ENCODE peak calls at places on chromosomes 3 and 15, in nine cellular contexts. One of them, this sample, is unnamed.

GRCh38 chr3:122975163-122975923 is 52.2 kb downstream of the SEMA5B start:
- DNase-seq in HepG2: no peak
- DNase-seq in activated B cell treated with CpG ODN at 0.5 μM for 24 hours: no peak
- DNase-seq in islet precursor cell: peak
- DNase-seq in activated CD4-positive, alpha-beta T cell treated with anti-CD3 and anti-CD28 coated beads, Interleukin-2, amount 50 U/mL, for 24 hours: no peak
- DNase-seq in SW480: no peak
- DNase-seq in NCI-H1105: peak
- DNase-seq in activated T-cell treated with anti-CD3 and anti-CD28 coated beads for 1 hour: no peak
- DNase-seq in DMS53: peak
- DNase-seq in this sample: no peak

GRCh38 chr15:69009353-69009752 is 5.1 kb upstream of the NOX5 start:
- DNase-seq in activated T-cell treated with anti-CD3 and anti-CD28 coated beads for 1 hour: no peak
- DNase-seq in HepG2: no peak
- DNase-seq in DMS53: no peak
- DNase-seq in activated B cell treated with CpG ODN at 0.5 μM for 24 hours: no peak
- DNase-seq in islet precursor cell: no peak
- DNase-seq in NCI-H1105: no peak
- DNase-seq in SW480: no peak
- DNase-seq in activated CD4-positive, alpha-beta T cell treated with anti-CD3 and anti-CD28 coated beads, Interleukin-2, amount 50 U/mL, for 24 hours: no peak
- DNase-seq in this sample: no peak

GRCh38 chr15:85580914-85581313 is 200.5 kb downstream of the AKAP13 start:
- DNase-seq in activated T-cell treated with anti-CD3 and anti-CD28 coated beads for 1 hour: no peak
- DNase-seq in SW480: no peak
- DNase-seq in DMS53: no peak
- DNase-seq in activated CD4-positive, alpha-beta T cell treated with anti-CD3 and anti-CD28 coated beads, Interleukin-2, amount 50 U/mL, for 24 hours: no peak
- DNase-seq in NCI-H1105: no peak
- DNase-seq in islet precursor cell: no peak
- DNase-seq in HepG2: no peak
- DNase-seq in activated B cell treated with CpG ODN at 0.5 μM for 24 hours: no peak
- DNase-seq in this sample: no peak

GRCh38 chr3:160677459-160677901 is 520 bp downstream of the ARL14 start:
- DNase-seq in SW480: no peak
- DNase-seq in HepG2: no peak
- DNase-seq in activated CD4-positive, alpha-beta T cell treated with anti-CD3 and anti-CD28 coated beads, Interleukin-2, amount 50 U/mL, for 24 hours: no peak
- DNase-seq in activated T-cell treated with anti-CD3 and anti-CD28 coated beads for 1 hour: no peak
- DNase-seq in DMS53: peak
- DNase-seq in NCI-H1105: no peak
- DNase-seq in islet precursor cell: peak
- DNase-seq in activated B cell treated with CpG ODN at 0.5 μM for 24 hours: no peak
- DNase-seq in this sample: no peak

GRCh38 chr15:73904026-73904815 is 22.0 kb upstream of the LOXL1 start:
- DNase-seq in NCI-H1105: no peak
- DNase-seq in islet precursor cell: no peak
- DNase-seq in HepG2: no peak
- DNase-seq in activated T-cell treated with anti-CD3 and anti-CD28 coated beads for 1 hour: no peak
- DNase-seq in activated CD4-positive, alpha-beta T cell treated with anti-CD3 and anti-CD28 coated beads, Interleukin-2, amount 50 U/mL, for 24 hours: no peak
- DNase-seq in SW480: no peak
- DNase-seq in activated B cell treated with CpG ODN at 0.5 μM for 24 hours: no peak
- DNase-seq in DMS53: no peak
- DNase-seq in this sample: no peak

GRCh38 chr15:59223736-59224135 is 17.1 kb downstream of the LDHAL6B start:
- DNase-seq in activated B cell treated with CpG ODN at 0.5 μM for 24 hours: no peak
- DNase-seq in HepG2: no peak
- DNase-seq in DMS53: no peak
- DNase-seq in NCI-H1105: no peak
- DNase-seq in SW480: no peak
- DNase-seq in activated CD4-positive, alpha-beta T cell treated with anti-CD3 and anti-CD28 coated beads, Interleukin-2, amount 50 U/mL, for 24 hours: no peak
- DNase-seq in islet precursor cell: no peak
- DNase-seq in activated T-cell treated with anti-CD3 and anti-CD28 coated beads for 1 hour: no peak
- DNase-seq in this sample: no peak

GRCh38 chr3:106699093-106699492 is 678.1 kb upstream of the CCDC54 start:
- DNase-seq in HepG2: no peak
- DNase-seq in activated B cell treated with CpG ODN at 0.5 μM for 24 hours: no peak
- DNase-seq in SW480: no peak
- DNase-seq in islet precursor cell: no peak
- DNase-seq in DMS53: peak
- DNase-seq in NCI-H1105: peak
- DNase-seq in activated CD4-positive, alpha-beta T cell treated with anti-CD3 and anti-CD28 coated beads, Interleukin-2, amount 50 U/mL, for 24 hours: no peak
- DNase-seq in activated T-cell treated with anti-CD3 and anti-CD28 coated beads for 1 hour: no peak
- DNase-seq in this sample: no peak

GRCh38 chr3:190003730-190004129 is 117.0 kb downstream of the P3H2 start:
- DNase-seq in activated B cell treated with CpG ODN at 0.5 μM for 24 hours: no peak
- DNase-seq in activated CD4-positive, alpha-beta T cell treated with anti-CD3 and anti-CD28 coated beads, Interleukin-2, amount 50 U/mL, for 24 hours: no peak
- DNase-seq in HepG2: no peak
- DNase-seq in NCI-H1105: no peak
- DNase-seq in SW480: no peak
- DNase-seq in activated T-cell treated with anti-CD3 and anti-CD28 coated beads for 1 hour: no peak
- DNase-seq in islet precursor cell: no peak
- DNase-seq in DMS53: no peak
- DNase-seq in this sample: no peak

GRCh38 chr3:1848935-1849334 is 249.7 kb upstream of the CNTN4 start:
- DNase-seq in HepG2: no peak
- DNase-seq in NCI-H1105: no peak
- DNase-seq in activated CD4-positive, alpha-beta T cell treated with anti-CD3 and anti-CD28 coated beads, Interleukin-2, amount 50 U/mL, for 24 hours: no peak
- DNase-seq in activated B cell treated with CpG ODN at 0.5 μM for 24 hours: no peak
- DNase-seq in islet precursor cell: no peak
- DNase-seq in SW480: no peak
- DNase-seq in DMS53: no peak
- DNase-seq in activated T-cell treated with anti-CD3 and anti-CD28 coated beads for 1 hour: no peak
- DNase-seq in this sample: no peak

GRCh38 chr3:191328963-191329653 is at the start of gene CCDC50:
- DNase-seq in activated T-cell treated with anti-CD3 and anti-CD28 coated beads for 1 hour: no peak
- DNase-seq in SW480: peak
- DNase-seq in DMS53: peak
- DNase-seq in activated CD4-positive, alpha-beta T cell treated with anti-CD3 and anti-CD28 coated beads, Interleukin-2, amount 50 U/mL, for 24 hours: no peak
- DNase-seq in islet precursor cell: peak
- DNase-seq in HepG2: peak
- DNase-seq in activated B cell treated with CpG ODN at 0.5 μM for 24 hours: peak
- DNase-seq in NCI-H1105: peak
- DNase-seq in this sample: no peak

GRCh38 chr15:31147943-31148621 is 46.6 kb upstream of the TRPM1 start:
- DNase-seq in NCI-H1105: no peak
- DNase-seq in HepG2: peak
- DNase-seq in activated T-cell treated with anti-CD3 and anti-CD28 coated beads for 1 hour: no peak
- DNase-seq in activated B cell treated with CpG ODN at 0.5 μM for 24 hours: no peak
- DNase-seq in DMS53: no peak
- DNase-seq in islet precursor cell: no peak
- DNase-seq in activated CD4-positive, alpha-beta T cell treated with anti-CD3 and anti-CD28 coated beads, Interleukin-2, amount 50 U/mL, for 24 hours: no peak
- DNase-seq in SW480: no peak
- DNase-seq in this sample: no peak

GRCh38 chr3:109903100-109903499 is 565.8 kb upstream of the DPPA4 start:
- DNase-seq in HepG2: no peak
- DNase-seq in activated T-cell treated with anti-CD3 and anti-CD28 coated beads for 1 hour: no peak
- DNase-seq in DMS53: no peak
- DNase-seq in activated CD4-positive, alpha-beta T cell treated with anti-CD3 and anti-CD28 coated beads, Interleukin-2, amount 50 U/mL, for 24 hours: no peak
- DNase-seq in islet precursor cell: no peak
- DNase-seq in SW480: no peak
- DNase-seq in activated B cell treated with CpG ODN at 0.5 μM for 24 hours: no peak
- DNase-seq in NCI-H1105: no peak
- DNase-seq in this sample: no peak

GRCh38 chr3:143820466-143821221 is 27.6 kb downstream of the SLC9A9 start:
- DNase-seq in HepG2: no peak
- DNase-seq in activated CD4-positive, alpha-beta T cell treated with anti-CD3 and anti-CD28 coated beads, Interleukin-2, amount 50 U/mL, for 24 hours: no peak
- DNase-seq in islet precursor cell: peak
- DNase-seq in activated T-cell treated with anti-CD3 and anti-CD28 coated beads for 1 hour: no peak
- DNase-seq in DMS53: no peak
- DNase-seq in activated B cell treated with CpG ODN at 0.5 μM for 24 hours: no peak
- DNase-seq in SW480: no peak
- DNase-seq in NCI-H1105: no peak
- DNase-seq in this sample: no peak

GRCh38 chr15:95265419-95265997 is 1034.1 kb downstream of the MCTP2 start:
- DNase-seq in DMS53: no peak
- DNase-seq in activated T-cell treated with anti-CD3 and anti-CD28 coated beads for 1 hour: no peak
- DNase-seq in activated CD4-positive, alpha-beta T cell treated with anti-CD3 and anti-CD28 coated beads, Interleukin-2, amount 50 U/mL, for 24 hours: no peak
- DNase-seq in islet precursor cell: no peak
- DNase-seq in activated B cell treated with CpG ODN at 0.5 μM for 24 hours: no peak
- DNase-seq in NCI-H1105: no peak
- DNase-seq in HepG2: no peak
- DNase-seq in SW480: no peak
- DNase-seq in this sample: no peak

GRCh38 chr15:89122532-89123525 is 34.6 kb downstream of the ABHD2 start:
- DNase-seq in SW480: peak
- DNase-seq in activated CD4-positive, alpha-beta T cell treated with anti-CD3 and anti-CD28 coated beads, Interleukin-2, amount 50 U/mL, for 24 hours: no peak
- DNase-seq in HepG2: no peak
- DNase-seq in DMS53: peak
- DNase-seq in islet precursor cell: no peak
- DNase-seq in NCI-H1105: no peak
- DNase-seq in activated B cell treated with CpG ODN at 0.5 μM for 24 hours: no peak
- DNase-seq in activated T-cell treated with anti-CD3 and anti-CD28 coated beads for 1 hour: no peak
- DNase-seq in this sample: no peak

GRCh38 chr3:71152892-71153265 is 430.6 kb downstream of the FOXP1 start:
- DNase-seq in DMS53: peak
- DNase-seq in NCI-H1105: no peak
- DNase-seq in islet precursor cell: no peak
- DNase-seq in SW480: no peak
- DNase-seq in activated T-cell treated with anti-CD3 and anti-CD28 coated beads for 1 hour: no peak
- DNase-seq in activated CD4-positive, alpha-beta T cell treated with anti-CD3 and anti-CD28 coated beads, Interleukin-2, amount 50 U/mL, for 24 hours: no peak
- DNase-seq in activated B cell treated with CpG ODN at 0.5 μM for 24 hours: no peak
- DNase-seq in HepG2: peak
- DNase-seq in this sample: no peak

GRCh38 chr3:84440306-84440705 is 518.5 kb upstream of the CADM2 start:
- DNase-seq in DMS53: no peak
- DNase-seq in activated B cell treated with CpG ODN at 0.5 μM for 24 hours: no peak
- DNase-seq in HepG2: no peak
- DNase-seq in NCI-H1105: no peak
- DNase-seq in activated T-cell treated with anti-CD3 and anti-CD28 coated beads for 1 hour: no peak
- DNase-seq in activated CD4-positive, alpha-beta T cell treated with anti-CD3 and anti-CD28 coated beads, Interleukin-2, amount 50 U/mL, for 24 hours: no peak
- DNase-seq in islet precursor cell: no peak
- DNase-seq in SW480: no peak
- DNase-seq in this sample: no peak

GRCh38 chr3:40877651-40878463 is 321.4 kb upstream of the CTNNB1 start:
- DNase-seq in HepG2: peak
- DNase-seq in activated T-cell treated with anti-CD3 and anti-CD28 coated beads for 1 hour: no peak
- DNase-seq in DMS53: no peak
- DNase-seq in SW480: peak
- DNase-seq in islet precursor cell: peak
- DNase-seq in activated CD4-positive, alpha-beta T cell treated with anti-CD3 and anti-CD28 coated beads, Interleukin-2, amount 50 U/mL, for 24 hours: no peak
- DNase-seq in activated B cell treated with CpG ODN at 0.5 μM for 24 hours: no peak
- DNase-seq in NCI-H1105: no peak
- DNase-seq in this sample: no peak

GRCh38 chr3:126508539-126508938 is 9.0 kb downstream of the UROC1 start:
- DNase-seq in DMS53: no peak
- DNase-seq in activated B cell treated with CpG ODN at 0.5 μM for 24 hours: no peak
- DNase-seq in HepG2: no peak
- DNase-seq in NCI-H1105: no peak
- DNase-seq in SW480: peak
- DNase-seq in activated CD4-positive, alpha-beta T cell treated with anti-CD3 and anti-CD28 coated beads, Interleukin-2, amount 50 U/mL, for 24 hours: no peak
- DNase-seq in activated T-cell treated with anti-CD3 and anti-CD28 coated beads for 1 hour: no peak
- DNase-seq in islet precursor cell: no peak
- DNase-seq in this sample: no peak

GRCh38 chr15:26682765-26683164 is 90.1 kb downstream of the GABRB3 start:
- DNase-seq in NCI-H1105: no peak
- DNase-seq in DMS53: no peak
- DNase-seq in activated T-cell treated with anti-CD3 and anti-CD28 coated beads for 1 hour: no peak
- DNase-seq in islet precursor cell: no peak
- DNase-seq in SW480: no peak
- DNase-seq in activated CD4-positive, alpha-beta T cell treated with anti-CD3 and anti-CD28 coated beads, Interleukin-2, amount 50 U/mL, for 24 hours: no peak
- DNase-seq in HepG2: no peak
- DNase-seq in activated B cell treated with CpG ODN at 0.5 μM for 24 hours: no peak
- DNase-seq in this sample: no peak

GRCh38 chr3:115779011-115779410 is 155.7 kb downstream of the GAP43 start:
- DNase-seq in HepG2: no peak
- DNase-seq in activated CD4-positive, alpha-beta T cell treated with anti-CD3 and anti-CD28 coated beads, Interleukin-2, amount 50 U/mL, for 24 hours: no peak
- DNase-seq in islet precursor cell: no peak
- DNase-seq in SW480: no peak
- DNase-seq in activated B cell treated with CpG ODN at 0.5 μM for 24 hours: no peak
- DNase-seq in NCI-H1105: no peak
- DNase-seq in DMS53: no peak
- DNase-seq in activated T-cell treated with anti-CD3 and anti-CD28 coated beads for 1 hour: no peak
- DNase-seq in this sample: no peak